ENCODE peak calls at places on chromosomes 16 and 17, in six cellular contexts. One of them, this sample, is unnamed.
A peak's percentile ranks its signal among the peaks of the same experiment; 100 is the strongest.

GRCh38 chr16:5032748-5033167 is 977 bp downstream of the NAGPA start:
- DNase-seq in cardiac septum: no peak
- DNase-seq in AG08395: no peak
- DNase-seq in fibroblast of the conjunctiva: no peak
- DNase-seq in NCI-H460: no peak
- DNase-seq in activated T-helper 1 cell treated with Interleukin-2 at 50 U/mL for 16 hours: no peak
- DNase-seq in this sample: no peak

GRCh38 chr17:58503876-58504275 is 10.6 kb downstream of the MTMR4 start:
- DNase-seq in cardiac septum: no peak
- DNase-seq in AG08395: no peak
- DNase-seq in fibroblast of the conjunctiva: no peak
- DNase-seq in NCI-H460: no peak
- DNase-seq in activated T-helper 1 cell treated with Interleukin-2 at 50 U/mL for 16 hours: no peak
- DNase-seq in this sample: no peak

GRCh38 chr16:81945665-81946064 is 65.6 kb downstream of the SDR42E1 start:
- DNase-seq in cardiac septum: no peak
- DNase-seq in AG08395: peak; percentile 72
- DNase-seq in fibroblast of the conjunctiva: no peak
- DNase-seq in NCI-H460: no peak
- DNase-seq in activated T-helper 1 cell treated with Interleukin-2 at 50 U/mL for 16 hours: no peak
- DNase-seq in this sample: no peak

GRCh38 chr16:22198547-22199293 is 7.4 kb upstream of the EEF2K start:
- DNase-seq in cardiac septum: no peak
- DNase-seq in AG08395: no peak
- DNase-seq in fibroblast of the conjunctiva: no peak
- DNase-seq in NCI-H460: no peak
- DNase-seq in activated T-helper 1 cell treated with Interleukin-2 at 50 U/mL for 16 hours: no peak
- DNase-seq in this sample: no peak

GRCh38 chr16:57502048-57502775 is 15.9 kb upstream of the DOK4 start:
- DNase-seq in cardiac septum: no peak
- DNase-seq in AG08395: no peak
- DNase-seq in fibroblast of the conjunctiva: no peak
- DNase-seq in NCI-H460: no peak
- DNase-seq in activated T-helper 1 cell treated with Interleukin-2 at 50 U/mL for 16 hours: no peak
- DNase-seq in this sample: no peak

GRCh38 chr16:11768850-11769249 is 26.2 kb upstream of the TXNDC11 start:
- DNase-seq in cardiac septum: no peak
- DNase-seq in AG08395: no peak
- DNase-seq in fibroblast of the conjunctiva: no peak
- DNase-seq in NCI-H460: no peak
- DNase-seq in activated T-helper 1 cell treated with Interleukin-2 at 50 U/mL for 16 hours: no peak
- DNase-seq in this sample: no peak

GRCh38 chr16:83878838-83879237 is 20.1 kb upstream of the MLYCD start:
- DNase-seq in cardiac septum: no peak
- DNase-seq in AG08395: peak; percentile 69
- DNase-seq in fibroblast of the conjunctiva: peak; percentile 17
- DNase-seq in NCI-H460: peak; percentile 40
- DNase-seq in activated T-helper 1 cell treated with Interleukin-2 at 50 U/mL for 16 hours: no peak
- DNase-seq in this sample: no peak

GRCh38 chr17:78817123-78817522 is 23.5 kb downstream of the USP36 start:
- DNase-seq in cardiac septum: no peak
- DNase-seq in AG08395: no peak
- DNase-seq in fibroblast of the conjunctiva: no peak
- DNase-seq in NCI-H460: no peak
- DNase-seq in activated T-helper 1 cell treated with Interleukin-2 at 50 U/mL for 16 hours: peak; percentile 48
- DNase-seq in this sample: no peak

GRCh38 chr16:86044241-86044671 is 145.3 kb downstream of the IRF8 start:
- DNase-seq in cardiac septum: peak; percentile 66
- DNase-seq in AG08395: peak; percentile 55
- DNase-seq in fibroblast of the conjunctiva: peak; percentile 14
- DNase-seq in NCI-H460: peak; percentile 43
- DNase-seq in activated T-helper 1 cell treated with Interleukin-2 at 50 U/mL for 16 hours: no peak
- DNase-seq in this sample: peak; percentile 84

GRCh38 chr16:85934210-85934609 is 35.2 kb downstream of the IRF8 start:
- DNase-seq in cardiac septum: no peak
- DNase-seq in AG08395: no peak
- DNase-seq in fibroblast of the conjunctiva: no peak
- DNase-seq in NCI-H460: no peak
- DNase-seq in activated T-helper 1 cell treated with Interleukin-2 at 50 U/mL for 16 hours: no peak
- DNase-seq in this sample: no peak

GRCh38 chr16:52649870-52650269 is 102.9 kb upstream of the TOX3 start:
- DNase-seq in cardiac septum: no peak
- DNase-seq in AG08395: no peak
- DNase-seq in fibroblast of the conjunctiva: no peak
- DNase-seq in NCI-H460: no peak
- DNase-seq in activated T-helper 1 cell treated with Interleukin-2 at 50 U/mL for 16 hours: no peak
- DNase-seq in this sample: peak; percentile 40

GRCh38 chr17:47275245-47275984 is 21.8 kb downstream of the ITGB3 start:
- DNase-seq in cardiac septum: peak; percentile 88
- DNase-seq in AG08395: peak; percentile 78
- DNase-seq in fibroblast of the conjunctiva: peak; percentile 95
- DNase-seq in NCI-H460: no peak
- DNase-seq in activated T-helper 1 cell treated with Interleukin-2 at 50 U/mL for 16 hours: no peak
- DNase-seq in this sample: peak; percentile 96

GRCh38 chr17:74943808-74944522 is 8.3 kb downstream of the OTOP3 start:
- DNase-seq in cardiac septum: no peak
- DNase-seq in AG08395: no peak
- DNase-seq in fibroblast of the conjunctiva: no peak
- DNase-seq in NCI-H460: no peak
- DNase-seq in activated T-helper 1 cell treated with Interleukin-2 at 50 U/mL for 16 hours: no peak
- DNase-seq in this sample: no peak

GRCh38 chr16:85994492-85995433 is 95.8 kb downstream of the IRF8 start:
- DNase-seq in cardiac septum: no peak
- DNase-seq in AG08395: no peak
- DNase-seq in fibroblast of the conjunctiva: no peak
- DNase-seq in NCI-H460: no peak
- DNase-seq in activated T-helper 1 cell treated with Interleukin-2 at 50 U/mL for 16 hours: no peak
- DNase-seq in this sample: no peak

GRCh38 chr16:10069374-10069773 is 112.9 kb downstream of the GRIN2A start:
- DNase-seq in cardiac septum: peak; percentile 78
- DNase-seq in AG08395: no peak
- DNase-seq in fibroblast of the conjunctiva: no peak
- DNase-seq in NCI-H460: no peak
- DNase-seq in activated T-helper 1 cell treated with Interleukin-2 at 50 U/mL for 16 hours: no peak
- DNase-seq in this sample: no peak

GRCh38 chr16:1311738-1312458 is 2.5 kb downstream of the UBE2I start:
- DNase-seq in cardiac septum: no peak
- DNase-seq in AG08395: peak; percentile 26
- DNase-seq in fibroblast of the conjunctiva: no peak
- DNase-seq in NCI-H460: no peak
- DNase-seq in activated T-helper 1 cell treated with Interleukin-2 at 50 U/mL for 16 hours: no peak
- DNase-seq in this sample: no peak

GRCh38 chr17:46036491-46036890 is 37.4 kb downstream of the STH start:
- DNase-seq in cardiac septum: no peak
- DNase-seq in AG08395: no peak
- DNase-seq in fibroblast of the conjunctiva: no peak
- DNase-seq in NCI-H460: no peak
- DNase-seq in activated T-helper 1 cell treated with Interleukin-2 at 50 U/mL for 16 hours: no peak
- DNase-seq in this sample: no peak

GRCh38 chr16:51151435-51151950 is 423 bp upstream of the SALL1 start:
- DNase-seq in cardiac septum: peak; percentile 29
- DNase-seq in AG08395: peak; percentile 81
- DNase-seq in fibroblast of the conjunctiva: peak; percentile 71
- DNase-seq in NCI-H460: peak; percentile 17
- DNase-seq in activated T-helper 1 cell treated with Interleukin-2 at 50 U/mL for 16 hours: no peak
- DNase-seq in this sample: peak; percentile 90

GRCh38 chr16:69187387-69187890 is 475 bp downstream of the SNTB2 start:
- DNase-seq in cardiac septum: peak; percentile 77
- DNase-seq in AG08395: peak; percentile 55
- DNase-seq in fibroblast of the conjunctiva: no peak
- DNase-seq in NCI-H460: no peak
- DNase-seq in activated T-helper 1 cell treated with Interleukin-2 at 50 U/mL for 16 hours: peak; percentile 28
- DNase-seq in this sample: peak; percentile 62